ENCODE peak calls at places on chromosomes 16 and 17, in four cellular contexts. One of them, this sample, is unnamed.

GRCh38 chr16:57150682-57151330 is 35.0 kb downstream of the PSME3IP1 start:
- DNase-seq in HepG2: no peak
- DNase-seq in K562: no peak
- DNase-seq in GM12878: no peak
- DNase-seq in this sample: no peak

GRCh38 chr17:81514735-81515529 is 2.3 kb upstream of the ACTG1 start:
- DNase-seq in HepG2: peak
- DNase-seq in K562: peak
- DNase-seq in GM12878: no peak
- DNase-seq in this sample: peak

GRCh38 chr17:10698116-10698818 is 873 bp downstream of the ADPRM start:
- DNase-seq in HepG2: peak
- DNase-seq in K562: peak
- DNase-seq in GM12878: no peak
- DNase-seq in this sample: peak

GRCh38 chr17:64214950-64215349 is 48.1 kb downstream of the TEX2 start:
- DNase-seq in HepG2: no peak
- DNase-seq in K562: no peak
- DNase-seq in GM12878: no peak
- DNase-seq in this sample: no peak

GRCh38 chr16:20903889-20904506 is 3.4 kb downstream of the LYRM1 start:
- DNase-seq in HepG2: no peak
- DNase-seq in K562: no peak
- DNase-seq in GM12878: no peak
- DNase-seq in this sample: no peak

GRCh38 chr17:11031787-11032186 is 193.9 kb upstream of the PIRT start:
- DNase-seq in HepG2: no peak
- DNase-seq in K562: peak
- DNase-seq in GM12878: no peak
- DNase-seq in this sample: peak

GRCh38 chr17:9381068-9381467 is 194.6 kb downstream of the STX8 start:
- DNase-seq in HepG2: no peak
- DNase-seq in K562: no peak
- DNase-seq in GM12878: no peak
- DNase-seq in this sample: no peak

GRCh38 chr16:77434365-77435239 is at the start of gene ADAMTS18:
- DNase-seq in HepG2: no peak
- DNase-seq in K562: no peak
- DNase-seq in GM12878: no peak
- DNase-seq in this sample: peak

GRCh38 chr17:7842380-7842949 is 8.4 kb downstream of the KDM6B start:
- DNase-seq in HepG2: peak
- DNase-seq in K562: peak
- DNase-seq in GM12878: no peak
- DNase-seq in this sample: no peak

GRCh38 chr16:54055864-54056263 is 230.7 kb downstream of the IRX3 start:
- DNase-seq in HepG2: peak
- DNase-seq in K562: no peak
- DNase-seq in GM12878: no peak
- DNase-seq in this sample: no peak

DNA sequence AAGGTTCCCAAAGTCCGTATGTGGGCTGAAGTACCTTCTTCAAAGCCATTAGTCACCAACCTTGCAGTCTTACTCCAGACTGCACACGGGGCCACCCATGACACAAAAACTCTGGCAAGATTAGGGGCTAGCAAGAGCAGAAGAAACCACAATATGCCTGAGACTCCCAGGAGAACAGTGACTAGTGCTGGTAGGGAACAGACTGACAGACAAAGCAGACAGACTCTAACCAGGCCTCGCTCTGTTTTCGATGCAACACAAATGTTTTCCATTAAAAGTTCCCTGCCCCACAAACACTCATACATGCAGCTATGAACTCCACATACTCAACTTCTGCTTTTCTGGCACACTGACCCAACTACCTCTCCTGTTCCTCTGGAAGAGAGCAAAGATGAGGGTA is 102.2 kb downstream of the HIC1 start:
- DNase-seq in HepG2: no peak
- DNase-seq in K562: no peak
- DNase-seq in GM12878: no peak
- DNase-seq in this sample: no peak
- TF ChIP-seq FOXK2 in HepG2: no peak
- TF ChIP-seq FOXK2 in K562: no peak
- TF ChIP-seq FOXK2 in GM12878: no peak
- TF ChIP-seq FOXK2 in this sample: no peak

DNA sequence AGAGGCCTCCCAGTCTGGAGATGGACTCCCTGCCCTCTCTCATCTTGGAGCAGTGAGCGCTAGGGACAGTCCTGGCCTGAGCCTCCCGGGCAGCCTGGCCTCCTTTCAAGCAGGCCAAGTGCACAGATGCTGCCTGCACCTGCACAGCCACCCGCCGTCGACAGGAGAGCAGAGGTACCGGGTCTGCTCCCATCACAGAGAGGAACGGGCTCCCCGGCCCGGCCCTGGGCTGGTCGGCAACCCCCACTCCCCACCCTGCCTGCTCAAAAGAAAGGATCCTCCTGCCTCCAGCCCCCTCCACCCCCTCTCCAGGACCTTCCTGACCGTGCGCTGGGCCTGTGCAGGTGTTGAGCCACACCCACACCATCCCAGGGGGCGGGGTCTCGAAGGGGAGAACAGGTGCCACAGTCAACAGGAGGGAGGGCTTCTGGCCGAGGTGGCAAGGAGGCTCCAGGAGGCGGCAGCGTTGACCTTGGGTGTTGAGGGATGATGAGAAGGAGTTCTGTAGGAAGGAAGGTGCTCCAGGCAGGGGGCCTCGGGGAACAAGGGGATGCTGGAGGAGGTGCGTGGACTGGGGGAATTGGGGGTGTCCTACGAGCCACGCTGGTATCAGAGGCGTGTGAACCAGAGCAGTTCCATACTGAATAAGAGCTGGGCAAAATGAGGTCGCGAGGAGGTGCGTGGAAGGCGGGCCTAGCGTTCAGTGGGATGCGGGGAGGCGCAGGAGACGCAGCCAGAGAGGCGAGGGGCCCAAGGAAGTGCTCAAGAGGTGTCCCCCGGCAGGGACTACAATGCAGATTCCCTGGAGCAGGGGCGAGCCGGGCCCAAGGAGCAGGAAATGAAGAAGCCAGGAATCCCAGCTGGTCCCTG is 967 bp upstream of the CDH15 start:
- DNase-seq in HepG2: no peak
- DNase-seq in K562: no peak
- DNase-seq in GM12878: no peak
- DNase-seq in this sample: no peak
- TF ChIP-seq FOXK2 in HepG2: no peak
- TF ChIP-seq FOXK2 in K562: no peak
- TF ChIP-seq FOXK2 in GM12878: no peak
- TF ChIP-seq FOXK2 in this sample: no peak

DNA sequence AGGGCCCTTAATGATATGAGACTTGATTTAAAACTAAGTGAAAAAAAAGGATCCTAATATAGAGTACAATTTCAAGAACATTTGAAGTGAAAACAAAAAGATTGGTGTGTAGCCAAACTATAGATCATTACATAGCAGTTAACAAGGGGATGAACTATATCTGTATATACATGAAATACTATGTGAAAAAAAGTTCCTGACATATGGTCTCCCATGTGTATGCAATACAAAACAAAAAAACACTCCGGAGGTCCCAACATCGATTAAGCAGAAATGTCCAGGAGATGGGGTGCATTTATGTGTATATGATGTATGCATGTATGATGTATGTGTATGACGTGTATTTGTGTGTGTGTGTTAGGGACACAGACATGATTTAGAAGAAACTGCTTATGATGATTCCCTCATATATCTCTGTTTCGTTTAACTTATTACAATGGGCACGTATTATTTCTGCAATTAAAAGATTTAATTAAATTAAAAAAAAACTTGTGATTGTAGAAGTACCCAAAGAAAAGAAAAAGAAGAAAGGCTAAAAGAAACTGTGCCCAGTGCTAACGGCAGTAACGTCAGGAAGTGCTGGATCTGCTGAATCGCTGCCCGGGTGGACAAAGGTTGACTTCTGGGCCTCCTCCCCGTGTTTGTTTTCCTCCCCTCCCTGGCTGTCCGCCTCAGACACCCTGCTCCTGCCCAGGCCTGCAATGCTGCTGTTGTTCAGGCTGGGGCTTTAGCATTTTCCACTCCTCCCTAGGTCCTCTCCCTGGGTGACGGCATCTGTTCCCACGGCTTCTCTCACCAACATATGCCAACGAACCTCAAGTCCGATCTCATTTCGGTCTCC is 36.9 kb downstream of the TBX4 start:
- DNase-seq in HepG2: peak
- DNase-seq in K562: no peak
- DNase-seq in GM12878: no peak
- DNase-seq in this sample: no peak
- TF ChIP-seq FOXK2 in HepG2: no peak
- TF ChIP-seq FOXK2 in K562: no peak
- TF ChIP-seq FOXK2 in GM12878: no peak
- TF ChIP-seq FOXK2 in this sample: no peak

GRCh38 chr17:3035256-3035967 is 28.0 kb downstream of the OR1D5 start:
- DNase-seq in HepG2: no peak
- DNase-seq in K562: no peak
- DNase-seq in GM12878: no peak
- DNase-seq in this sample: no peak
- TF ChIP-seq FOXK2 in HepG2: no peak
- TF ChIP-seq FOXK2 in K562: no peak
- TF ChIP-seq FOXK2 in GM12878: no peak
- TF ChIP-seq FOXK2 in this sample: no peak

This sample was measured in HEK293T.